ENCODE peak calls at places on chromosomes 6 and 20, in seven cellular contexts. K, T, M, F, J, H and D are unnamed samples.

GRCh38 chr20:56350842-56351241 is 7.9 kb upstream of the FAM210B start:
- DNase-seq in K (no peak), T (no peak), M (no peak), F (no peak), J (no peak), H (no peak), D (no peak)

GRCh38 chr6:122962196-122962595 is 33.8 kb upstream of the CLVS2 start:
- DNase-seq in K (no peak), T (no peak), M (no peak), F (no peak), J (no peak), H (no peak), D (no peak)

GRCh38 chr6:151620179-151620578 is 126.4 kb downstream of the CCDC170 start:
- DNase-seq in K (peak), T (no peak), M (no peak), F (no peak), J (no peak), H (no peak), D (no peak)

GRCh38 chr6:18183736-18184135 is 28.5 kb downstream of the KDM1B start:
- DNase-seq in K (no peak), T (no peak), M (no peak), F (no peak), J (no peak), H (no peak), D (no peak)

GRCh38 chr6:108263371-108263770 is 2.5 kb upstream of the SNX3 start:
- DNase-seq in K (no peak), T (no peak), M (no peak), F (no peak), J (no peak), H (no peak), D (no peak)

GRCh38 chr6:79538481-79538971 is 1.3 kb upstream of the LCA5 start:
- DNase-seq in K (peak), T (no peak), M (no peak), F (no peak), J (no peak), H (no peak), D (no peak)

GRCh38 chr20:33679758-33680485 is 5.7 kb upstream of the NECAB3 start:
- DNase-seq in K (no peak), T (no peak), M (no peak), F (no peak), J (no peak), H (no peak), D (no peak)

GRCh38 chr6:48755315-48755714 is 644.3 kb upstream of the PTCHD4 start:
- DNase-seq in K (no peak), T (no peak), M (no peak), F (no peak), J (no peak), H (no peak), D (no peak)

GRCh38 chr6:106084106-106084963 is 1.8 kb upstream of the PRDM1 start:
- DNase-seq in K (peak), T (no peak), M (peak), F (peak), J (no peak), H (no peak), D (no peak)

GRCh38 chr20:313948-314347 is 11.4 kb upstream of the SOX12 start:
- DNase-seq in K (no peak), T (no peak), M (no peak), F (no peak), J (no peak), H (no peak), D (no peak)

GRCh38 chr6:66340736-66341135 is 633.7 kb upstream of the EYS start:
- DNase-seq in K (no peak), T (no peak), M (no peak), F (no peak), J (no peak), H (no peak), D (no peak)

GRCh38 chr6:106730672-106731071 is 101.3 kb downstream of the QRSL1 start:
- DNase-seq in K (no peak), T (no peak), M (no peak), F (no peak), J (no peak), H (peak), D (no peak)

GRCh38 chr20:18058661-18059467 is 1.1 kb upstream of the OVOL2 start:
- DNase-seq in K (peak), T (peak), M (no peak), F (no peak), J (no peak), H (no peak), D (no peak)

GRCh38 chr6:50849016-50849748 is 30.5 kb downstream of the TFAP2B start:
- DNase-seq in K (no peak), T (no peak), M (no peak), F (no peak), J (no peak), H (no peak), D (no peak)

GRCh38 chr6:149285626-149286025 is 31.9 kb upstream of the TAB2 start:
- DNase-seq in K (no peak), T (no peak), M (no peak), F (no peak), J (no peak), H (no peak), D (no peak)

GRCh38 chr6:3357669-3358068 is 98.9 kb downstream of the PSMG4 start:
- DNase-seq in K (no peak), T (no peak), M (no peak), F (no peak), J (no peak), H (no peak), D (peak)

GRCh38 chr20:39042279-39043150 is 80.4 kb downstream of the DHX35 start:
- DNase-seq in K (no peak), T (no peak), M (no peak), F (no peak), J (no peak), H (no peak), D (no peak)

GRCh38 chr6:24929255-24929654 is 6.5 kb downstream of the RIPOR2 start:
- DNase-seq in K (no peak), T (no peak), M (no peak), F (no peak), J (no peak), H (no peak), D (no peak)

GRCh38 chr20:4067600-4068261 is 52.4 kb upstream of the RNF24 start:
- DNase-seq in K (no peak), T (no peak), M (no peak), F (peak), J (no peak), H (no peak), D (no peak)

GRCh38 chr6:22632561-22632960 is 63.2 kb downstream of the HDGFL1 start:
- DNase-seq in K (no peak), T (no peak), M (no peak), F (no peak), J (no peak), H (no peak), D (no peak)

GRCh38 chr6:107196143-107196542 is 80.8 kb upstream of the BEND3 start:
- DNase-seq in K (no peak), T (no peak), M (no peak), F (no peak), J (no peak), H (no peak), D (no peak)

GRCh38 chr6:27293436-27294152 is 18.5 kb downstream of the POM121L2 start:
- DNase-seq in K (peak), T (no peak), M (no peak), F (no peak), J (no peak), H (no peak), D (no peak)

GRCh38 chr6:160995271-160995670 is 3.7 kb downstream of the MAP3K4 start:
- DNase-seq in K (peak), T (no peak), M (no peak), F (no peak), J (no peak), H (no peak), D (no peak)

GRCh38 chr6:111789593-111789992 is 83.7 kb downstream of the FYN start:
- DNase-seq in K (no peak), T (no peak), M (no peak), F (peak), J (peak), H (no peak), D (no peak)

GRCh38 chr6:100257661-100258395 is 206.9 kb downstream of the SIM1 start:
- DNase-seq in K (peak), T (no peak), M (no peak), F (no peak), J (no peak), H (no peak), D (no peak)